ENCODE peak calls at places on chromosomes 5 and 9, in four cellular contexts. One of them, this sample, is unnamed.

GRCh38 chr9:14004110-14004509 is 309.8 kb downstream of the NFIB start:
- DNase-seq in SJSA1: no peak
- DNase-seq in adipocyte: no peak
- DNase-seq in effector memory CD4-positive, alpha-beta T cell: no peak
- DNase-seq in this sample: no peak

GRCh38 chr5:168023190-168023589 is 268.3 kb upstream of the WWC1 start:
- DNase-seq in adipocyte: peak; percentile 39
- DNase-seq in SJSA1: no peak
- DNase-seq in effector memory CD4-positive, alpha-beta T cell: no peak
- DNase-seq in this sample: peak; percentile 35

GRCh38 chr9:126856326-126856877 is 4.0 kb upstream of the ZBTB34 start:
- DNase-seq in adipocyte: no peak
- DNase-seq in effector memory CD4-positive, alpha-beta T cell: no peak
- DNase-seq in SJSA1: no peak
- DNase-seq in this sample: no peak

GRCh38 chr5:55062039-55062779 is 38.2 kb downstream of the GZMK start:
- DNase-seq in effector memory CD4-positive, alpha-beta T cell: peak; percentile 6
- DNase-seq in adipocyte: no peak
- DNase-seq in SJSA1: no peak
- DNase-seq in this sample: no peak

GRCh38 chr5:109921735-109922395 is 232.1 kb downstream of the MAN2A1 start:
- DNase-seq in adipocyte: no peak
- DNase-seq in SJSA1: no peak
- DNase-seq in effector memory CD4-positive, alpha-beta T cell: peak; percentile 3
- DNase-seq in this sample: peak; percentile 24

GRCh38 chr9:127223810-127224177 is 40.8 kb upstream of the GARNL3 start:
- DNase-seq in effector memory CD4-positive, alpha-beta T cell: no peak
- DNase-seq in SJSA1: no peak
- DNase-seq in adipocyte: no peak
- DNase-seq in this sample: no peak

GRCh38 chr9:136665704-136666363 is 3.1 kb downstream of the EGFL7 start:
- DNase-seq in adipocyte: peak; percentile 62
- DNase-seq in SJSA1: no peak
- DNase-seq in effector memory CD4-positive, alpha-beta T cell: no peak
- DNase-seq in this sample: no peak

GRCh38 chr5:91556-92263 is at the start of gene PLEKHG4B:
- DNase-seq in adipocyte: peak; percentile 45
- DNase-seq in effector memory CD4-positive, alpha-beta T cell: no peak
- DNase-seq in SJSA1: no peak
- DNase-seq in this sample: no peak

GRCh38 chr5:14868771-14869170 is 2.8 kb downstream of the ANKH start:
- DNase-seq in adipocyte: no peak
- DNase-seq in effector memory CD4-positive, alpha-beta T cell: no peak
- DNase-seq in SJSA1: no peak
- DNase-seq in this sample: no peak

GRCh38 chr5:107518219-107519015 is 152.3 kb downstream of the EFNA5 start:
- DNase-seq in SJSA1: no peak
- DNase-seq in adipocyte: no peak
- DNase-seq in effector memory CD4-positive, alpha-beta T cell: no peak
- DNase-seq in this sample: no peak

GRCh38 chr9:89994988-89995613 is 390.3 kb downstream of the GADD45G start:
- DNase-seq in adipocyte: no peak
- DNase-seq in SJSA1: no peak
- DNase-seq in effector memory CD4-positive, alpha-beta T cell: no peak
- DNase-seq in this sample: no peak

GRCh38 chr5:151208481-151208914 is 15.4 kb downstream of the CCDC69 start:
- DNase-seq in SJSA1: peak; percentile 39
- DNase-seq in adipocyte: no peak
- DNase-seq in effector memory CD4-positive, alpha-beta T cell: no peak
- DNase-seq in this sample: no peak

GRCh38 chr5:61624553-61624952 is 292.5 kb downstream of the ZSWIM6 start:
- DNase-seq in effector memory CD4-positive, alpha-beta T cell: no peak
- DNase-seq in adipocyte: no peak
- DNase-seq in SJSA1: no peak
- DNase-seq in this sample: no peak

GRCh38 chr9:93625000-93625399 is 48.6 kb downstream of the PHF2 start:
- DNase-seq in SJSA1: no peak
- DNase-seq in effector memory CD4-positive, alpha-beta T cell: no peak
- DNase-seq in adipocyte: peak; percentile 6
- DNase-seq in this sample: no peak

GRCh38 chr9:128552744-128553221 is 396 bp downstream of the SPTAN1 start:
- DNase-seq in adipocyte: peak; percentile 64
- DNase-seq in SJSA1: peak; percentile 46
- DNase-seq in effector memory CD4-positive, alpha-beta T cell: peak; percentile 51
- DNase-seq in this sample: peak; percentile 58

GRCh38 chr5:149797897-149798296 is 67.8 kb downstream of the PPARGC1B start:
- DNase-seq in adipocyte: no peak
- DNase-seq in SJSA1: no peak
- DNase-seq in effector memory CD4-positive, alpha-beta T cell: no peak
- DNase-seq in this sample: no peak
- H3K4me1 ChIP-seq in adipocyte: peaks cover 55% of the 10 kb centered on the region
- H3K4me1 ChIP-seq in SJSA1: peaks cover 9% of the 10 kb centered on the region
- H3K4me1 ChIP-seq in effector memory CD4-positive, alpha-beta T cell: no peaks in the 10 kb centered on the region
- H3K4me1 ChIP-seq in this sample: peaks cover 37% of the 10 kb centered on the region

DNA sequence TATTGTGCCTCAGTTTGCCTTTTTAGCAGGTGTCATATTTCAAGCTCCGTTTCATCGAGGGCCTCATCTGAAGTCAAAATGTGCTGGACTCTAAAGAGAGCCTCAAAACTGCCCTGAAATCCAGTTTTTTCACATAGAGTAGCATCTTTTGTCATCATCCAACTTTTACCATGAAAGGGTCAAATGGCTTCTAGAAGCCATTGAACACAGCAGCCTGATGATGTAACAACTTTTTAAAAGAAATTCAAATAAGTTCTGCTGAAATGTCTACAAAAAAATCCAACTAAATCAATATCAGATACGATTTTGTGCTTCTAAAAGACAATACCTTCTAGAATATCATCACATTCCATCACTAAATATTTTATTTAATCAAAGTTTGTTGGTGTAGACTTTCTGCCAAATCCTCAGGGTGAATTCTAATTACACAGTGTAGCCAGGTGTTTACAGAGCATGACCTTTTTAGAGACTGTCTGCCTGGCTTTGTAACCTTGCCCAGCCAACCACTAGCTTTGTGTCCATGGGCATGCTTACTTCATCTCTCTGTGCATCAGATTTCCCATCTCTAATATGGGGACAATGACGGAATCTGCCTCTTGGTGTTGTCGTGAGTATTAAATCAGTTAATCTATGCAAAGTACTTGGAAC is 505.0 kb downstream of the EBF1 start:
- DNase-seq in SJSA1: no peak
- DNase-seq in adipocyte: no peak
- DNase-seq in effector memory CD4-positive, alpha-beta T cell: no peak
- DNase-seq in this sample: no peak
- H3K9me3 ChIP-seq in SJSA1: no peaks in the 10 kb centered on the region
- H3K9me3 ChIP-seq in adipocyte: peaks cover 13% of the 10 kb centered on the region
- H3K9me3 ChIP-seq in effector memory CD4-positive, alpha-beta T cell: no peaks in the 10 kb centered on the region
- H3K9me3 ChIP-seq in this sample: no peaks in the 10 kb centered on the region

DNA sequence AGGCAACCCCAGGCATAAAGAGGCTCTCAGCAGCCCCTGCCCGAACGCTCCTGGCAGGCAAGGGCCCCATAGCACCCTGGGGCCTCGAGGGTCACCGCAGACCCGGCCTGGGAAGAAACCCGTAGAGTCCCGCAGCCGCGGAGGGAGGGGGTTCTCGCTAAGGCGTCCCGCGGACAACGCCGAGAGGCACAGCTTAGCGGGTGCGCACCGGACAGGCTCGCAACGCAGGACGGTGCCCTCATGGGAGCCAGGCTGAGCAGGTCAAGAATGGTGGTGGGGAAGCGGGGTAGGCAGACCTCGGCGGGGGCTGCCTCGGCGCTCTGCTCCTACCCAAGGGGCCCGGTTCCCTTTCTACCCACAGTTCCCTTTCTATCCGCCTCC is 6.7 kb downstream of the PITX1 start:
- DNase-seq in adipocyte: peak; percentile 56
- DNase-seq in effector memory CD4-positive, alpha-beta T cell: no peak
- DNase-seq in SJSA1: no peak
- DNase-seq in this sample: no peak
- H3K4me3 ChIP-seq in adipocyte: no peak overlapping the region
- H3K4me3 ChIP-seq in effector memory CD4-positive, alpha-beta T cell: no peak overlapping the region
- H3K4me3 ChIP-seq in SJSA1: no peak overlapping the region
- H3K4me3 ChIP-seq in this sample: no peak overlapping the region

GRCh38 chr9:112218908-112219307 is 43.8 kb upstream of the SUSD1 start:
- DNase-seq in adipocyte: no peak
- DNase-seq in SJSA1: no peak
- DNase-seq in effector memory CD4-positive, alpha-beta T cell: no peak
- DNase-seq in this sample: no peak

GRCh38 chr9:112207451-112207850 is 32.4 kb upstream of the SUSD1 start:
- DNase-seq in SJSA1: no peak
- DNase-seq in adipocyte: no peak
- DNase-seq in effector memory CD4-positive, alpha-beta T cell: no peak
- DNase-seq in this sample: no peak

DNA sequence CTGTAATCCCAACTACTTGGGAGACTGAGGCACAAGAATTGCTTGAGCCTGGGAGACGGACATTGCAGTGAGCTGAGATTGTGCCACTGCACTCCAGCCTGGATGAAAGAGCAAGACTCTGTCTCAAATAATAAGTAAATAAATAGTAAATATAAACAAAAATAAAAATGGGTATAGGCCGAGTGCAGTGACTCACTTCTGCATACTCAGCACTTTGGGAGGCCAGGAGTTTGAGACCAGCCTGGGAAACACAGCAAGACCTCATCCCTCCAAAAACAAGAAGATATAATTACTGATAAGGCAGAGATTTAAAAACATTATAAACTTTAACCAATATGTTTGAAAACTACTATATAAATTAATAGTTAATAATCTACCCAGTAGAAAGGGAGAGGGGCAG is 37.8 kb upstream of the SUSD1 start:
- DNase-seq in SJSA1: no peak
- DNase-seq in adipocyte: no peak
- DNase-seq in effector memory CD4-positive, alpha-beta T cell: no peak
- DNase-seq in this sample: no peak
- H3K4me1 ChIP-seq in SJSA1: no peaks in the 10 kb centered on the region
- H3K4me1 ChIP-seq in adipocyte: no peaks in the 10 kb centered on the region
- H3K4me1 ChIP-seq in effector memory CD4-positive, alpha-beta T cell: no peaks in the 10 kb centered on the region
- H3K4me1 ChIP-seq in this sample: no peaks in the 10 kb centered on the region